ENCODE peak calls at places on chromosomes 13 and 19, in nine cellular contexts. M is AG09319; Z is AG04449; R is mesendoderm; K is H9; B is IMR-90; I is activated CD4-positive, alpha-beta T cell treated with anti-CD3 and anti-CD28 coated beads, Interleukin-2, amount 10 ng/mL, durations not matched to agents 7 days and 5 days; Y is AG09309; Q is T-helper 2 cell. X is an unnamed sample.

GRCh38 chr13:72204291-72204690 is 337.3 kb upstream of the DACH1 start:
- DNase-seq in M (peak), Z (no peak), R (no peak), K (no peak), B (no peak), I (no peak), Y (no peak), Q (no peak), X (no peak)

GRCh38 chr13:72431981-72432617 is 295.3 kb downstream of the MZT1 start:
- DNase-seq in M (no peak), Z (no peak), R (peak), K (no peak), B (no peak), I (no peak), Y (no peak), Q (no peak), X (no peak)

GRCh38 chr13:101382086-101382485 is 34.2 kb downstream of the NALCN start:
- DNase-seq in M (no peak), Z (no peak), R (no peak), K (no peak), B (no peak), I (no peak), Y (no peak), Q (no peak), X (no peak)

GRCh38 chr13:106851251-106851650 is 283.3 kb upstream of the ARGLU1 start:
- DNase-seq in M (no peak), Z (no peak), R (peak), K (no peak), B (peak), I (no peak), Y (no peak), Q (no peak), X (no peak)

GRCh38 chr19:51808333-51808986 is 13.5 kb downstream of the FPR3 start:
- DNase-seq in M (peak), Z (no peak), R (no peak), K (no peak), B (no peak), I (no peak), Y (peak), Q (no peak), X (no peak)

GRCh38 chr19:35045667-35046300 is 4.3 kb downstream of the HPN start:
- DNase-seq in M (no peak), Z (no peak), R (peak), K (peak), B (peak), I (peak), Y (no peak), Q (no peak), X (no peak)

GRCh38 chr19:45568732-45569131 is 15.9 kb downstream of the OPA3 start:
- DNase-seq in M (no peak), Z (no peak), R (no peak), K (no peak), B (peak), I (no peak), Y (no peak), Q (no peak), X (no peak)

GRCh38 chr13:52118595-52118994 is 10.3 kb downstream of the NEK5 start:
- DNase-seq in M (no peak), Z (no peak), R (peak), K (no peak), B (no peak), I (no peak), Y (no peak), Q (no peak), X (no peak)

GRCh38 chr13:113115363-113116205 is 7.0 kb upstream of the F10 start:
- DNase-seq in M (no peak), Z (no peak), R (no peak), K (no peak), B (no peak), I (no peak), Y (no peak), Q (no peak), X (no peak)

GRCh38 chr19:30225615-30226463 is 146.3 kb upstream of the ZNF536 start:
- DNase-seq in M (no peak), Z (no peak), R (peak), K (no peak), B (no peak), I (no peak), Y (no peak), Q (no peak), X (no peak)

GRCh38 chr13:93413972-93414717 is 187.5 kb downstream of the GPC6 start:
- DNase-seq in M (no peak), Z (no peak), R (peak), K (no peak), B (peak), I (no peak), Y (no peak), Q (no peak), X (no peak)

GRCh38 chr13:31860002-31860401 is 120.7 kb downstream of the RXFP2 start:
- DNase-seq in M (no peak), Z (no peak), R (no peak), K (no peak), B (no peak), I (no peak), Y (no peak), Q (no peak), X (peak)

GRCh38 chr13:113135281-113135760 is 12.7 kb downstream of the F10 start:
- DNase-seq in M (no peak), Z (no peak), R (no peak), K (peak), B (no peak), I (no peak), Y (no peak), Q (no peak), X (no peak)

GRCh38 chr19:49114630-49115363 is 627 bp downstream of the LIN7B start:
- DNase-seq in M (no peak), Z (no peak), R (peak), K (peak), B (peak), I (peak), Y (no peak), Q (no peak), X (peak)

GRCh38 chr19:4597975-4598671 is 38.6 kb upstream of the SEMA6B start:
- DNase-seq in M (no peak), Z (no peak), R (peak), K (peak), B (no peak), I (peak), Y (no peak), Q (peak), X (no peak)

GRCh38 chr19:52224211-52224610 is 34.4 kb downstream of the PPP2R1A start:
- DNase-seq in M (no peak), Z (no peak), R (no peak), K (no peak), B (no peak), I (no peak), Y (no peak), Q (no peak), X (no peak)

GRCh38 chr13:79541426-79542049 is 60.6 kb downstream of the NDFIP2 start:
- DNase-seq in M (peak), Z (no peak), R (peak), K (no peak), B (peak), I (peak), Y (peak), Q (no peak), X (no peak)

GRCh38 chr19:8221161-8221560 is 12.0 kb downstream of the CERS4 start:
- DNase-seq in M (no peak), Z (no peak), R (no peak), K (no peak), B (no peak), I (no peak), Y (no peak), Q (no peak), X (no peak)

GRCh38 chr13:98792321-98792720 is 39.8 kb upstream of the SLC15A1 start:
- DNase-seq in M (no peak), Z (no peak), R (no peak), K (no peak), B (no peak), I (no peak), Y (no peak), Q (no peak), X (no peak)

GRCh38 chr19:4045597-4046361 is 20.9 kb downstream of the ZBTB7A start:
- DNase-seq in M (no peak), Z (no peak), R (no peak), K (no peak), B (no peak), I (no peak), Y (no peak), Q (no peak), X (no peak)